ENCODE peak calls at places on chromosomes 2 and 18, in ten cellular contexts. One of them, this sample, is unnamed.

GRCh38 chr2:154698238-154698788 is at the start of gene KCNJ3:
- DNase-seq in heart left ventricle: no peak
- DNase-seq in CD8-positive, alpha-beta memory T cell: no peak
- DNase-seq in spleen: no peak
- DNase-seq in right cardiac atrium: peak
- DNase-seq in small intestine: peak
- DNase-seq in mammary epithelial cell: no peak
- DNase-seq in lung: no peak
- DNase-seq in endodermal cell: peak
- DNase-seq in fibroblast of lung: no peak
- DNase-seq in this sample: peak

GRCh38 chr18:36828630-36829361 is at the start of the genes KIAA1328 and TPGS2:
- DNase-seq in heart left ventricle: peak
- DNase-seq in CD8-positive, alpha-beta memory T cell: peak
- DNase-seq in spleen: peak
- DNase-seq in right cardiac atrium: peak
- DNase-seq in small intestine: peak
- DNase-seq in mammary epithelial cell: peak
- DNase-seq in lung: peak
- DNase-seq in endodermal cell: peak
- DNase-seq in fibroblast of lung: peak
- DNase-seq in this sample: peak

GRCh38 chr2:106982350-106982749 is 96.4 kb upstream of the ST6GAL2 start:
- DNase-seq in heart left ventricle: no peak
- DNase-seq in CD8-positive, alpha-beta memory T cell: no peak
- DNase-seq in spleen: no peak
- DNase-seq in right cardiac atrium: no peak
- DNase-seq in small intestine: no peak
- DNase-seq in mammary epithelial cell: no peak
- DNase-seq in lung: no peak
- DNase-seq in endodermal cell: no peak
- DNase-seq in fibroblast of lung: peak
- DNase-seq in this sample: no peak

GRCh38 chr2:45008296-45009129 is 739 bp downstream of the SIX2 start:
- DNase-seq in heart left ventricle: no peak
- DNase-seq in CD8-positive, alpha-beta memory T cell: no peak
- DNase-seq in spleen: no peak
- DNase-seq in right cardiac atrium: peak
- DNase-seq in small intestine: no peak
- DNase-seq in mammary epithelial cell: no peak
- DNase-seq in lung: no peak
- DNase-seq in endodermal cell: peak
- DNase-seq in fibroblast of lung: no peak
- DNase-seq in this sample: peak

GRCh38 chr2:81692566-81692965 is 1388.0 kb upstream of the LRRTM1 start:
- DNase-seq in heart left ventricle: no peak
- DNase-seq in CD8-positive, alpha-beta memory T cell: no peak
- DNase-seq in spleen: no peak
- DNase-seq in right cardiac atrium: no peak
- DNase-seq in small intestine: no peak
- DNase-seq in mammary epithelial cell: no peak
- DNase-seq in lung: no peak
- DNase-seq in endodermal cell: no peak
- DNase-seq in fibroblast of lung: no peak
- DNase-seq in this sample: no peak

GRCh38 chr2:113716291-113716690 is 40.2 kb downstream of the SLC35F5 start:
- DNase-seq in heart left ventricle: no peak
- DNase-seq in CD8-positive, alpha-beta memory T cell: no peak
- DNase-seq in spleen: no peak
- DNase-seq in right cardiac atrium: no peak
- DNase-seq in small intestine: no peak
- DNase-seq in mammary epithelial cell: no peak
- DNase-seq in lung: no peak
- DNase-seq in endodermal cell: no peak
- DNase-seq in fibroblast of lung: peak
- DNase-seq in this sample: no peak

GRCh38 chr2:113157108-113157896 is 16.5 kb upstream of the PSD4 start:
- DNase-seq in heart left ventricle: no peak
- DNase-seq in CD8-positive, alpha-beta memory T cell: peak
- DNase-seq in spleen: peak
- DNase-seq in right cardiac atrium: peak
- DNase-seq in small intestine: peak
- DNase-seq in mammary epithelial cell: peak
- DNase-seq in lung: peak
- DNase-seq in endodermal cell: peak
- DNase-seq in fibroblast of lung: peak
- DNase-seq in this sample: peak

GRCh38 chr2:226656367-226656766 is 143.3 kb downstream of the IRS1 start:
- DNase-seq in heart left ventricle: no peak
- DNase-seq in CD8-positive, alpha-beta memory T cell: no peak
- DNase-seq in spleen: no peak
- DNase-seq in right cardiac atrium: no peak
- DNase-seq in small intestine: peak
- DNase-seq in mammary epithelial cell: no peak
- DNase-seq in lung: no peak
- DNase-seq in endodermal cell: no peak
- DNase-seq in fibroblast of lung: peak
- DNase-seq in this sample: no peak

GRCh38 chr18:9454061-9454703 is 21.1 kb upstream of the RALBP1 start:
- DNase-seq in heart left ventricle: no peak
- DNase-seq in CD8-positive, alpha-beta memory T cell: no peak
- DNase-seq in spleen: no peak
- DNase-seq in right cardiac atrium: no peak
- DNase-seq in small intestine: no peak
- DNase-seq in mammary epithelial cell: peak
- DNase-seq in lung: no peak
- DNase-seq in endodermal cell: no peak
- DNase-seq in fibroblast of lung: no peak
- DNase-seq in this sample: no peak

DNA sequence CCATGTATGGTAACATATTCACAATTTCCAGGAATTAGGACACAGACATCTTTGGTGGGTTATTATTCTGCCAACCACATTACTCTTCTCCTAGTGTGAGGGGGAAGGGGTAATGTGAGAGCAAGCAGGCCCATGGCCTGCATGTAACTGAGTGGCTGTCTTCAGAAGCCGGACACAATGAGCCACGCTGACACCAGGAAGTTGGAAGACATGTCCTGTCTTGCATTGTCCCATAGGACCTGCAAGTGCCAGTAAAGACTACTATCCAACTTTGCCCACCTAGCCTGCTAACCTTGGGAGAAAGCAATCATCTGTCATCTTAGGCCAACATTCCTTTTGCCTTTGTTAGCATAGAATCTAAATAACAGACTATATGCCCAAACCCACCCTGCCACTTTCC is 86.2 kb upstream of the SH3BP4 start:
- DNase-seq in heart left ventricle: no peak
- DNase-seq in CD8-positive, alpha-beta memory T cell: no peak
- DNase-seq in spleen: no peak
- DNase-seq in right cardiac atrium: no peak
- DNase-seq in small intestine: no peak
- DNase-seq in mammary epithelial cell: no peak
- DNase-seq in lung: no peak
- DNase-seq in endodermal cell: peak
- DNase-seq in fibroblast of lung: no peak
- DNase-seq in this sample: no peak
- H3K27ac ChIP-seq in heart left ventricle: no peak
- H3K27ac ChIP-seq in CD8-positive, alpha-beta memory T cell: no peak
- H3K27ac ChIP-seq in spleen: no peak
- H3K27ac ChIP-seq in right cardiac atrium: no peak
- H3K27ac ChIP-seq in small intestine: no peak
- H3K27ac ChIP-seq in mammary epithelial cell: no peak
- H3K27ac ChIP-seq in lung: no peak
- H3K27ac ChIP-seq in endodermal cell: no peak
- H3K27ac ChIP-seq in fibroblast of lung: no peak
- H3K27ac ChIP-seq in this sample: no peak

GRCh38 chr2:176636376-176636775 is 367.1 kb downstream of the MTX2 start:
- DNase-seq in heart left ventricle: no peak
- DNase-seq in CD8-positive, alpha-beta memory T cell: no peak
- DNase-seq in spleen: no peak
- DNase-seq in right cardiac atrium: no peak
- DNase-seq in small intestine: no peak
- DNase-seq in mammary epithelial cell: no peak
- DNase-seq in lung: no peak
- DNase-seq in endodermal cell: no peak
- DNase-seq in fibroblast of lung: no peak
- DNase-seq in this sample: no peak

GRCh38 chr2:176638167-176639015 is 369.1 kb downstream of the MTX2 start:
- DNase-seq in heart left ventricle: peak
- DNase-seq in CD8-positive, alpha-beta memory T cell: peak
- DNase-seq in spleen: peak
- DNase-seq in right cardiac atrium: peak
- DNase-seq in small intestine: peak
- DNase-seq in mammary epithelial cell: peak
- DNase-seq in lung: peak
- DNase-seq in endodermal cell: peak
- DNase-seq in fibroblast of lung: peak
- DNase-seq in this sample: peak

GRCh38 chr2:176639016-176639343 is 369.7 kb downstream of the MTX2 start:
- DNase-seq in heart left ventricle: no peak
- DNase-seq in CD8-positive, alpha-beta memory T cell: no peak
- DNase-seq in spleen: no peak
- DNase-seq in right cardiac atrium: peak
- DNase-seq in small intestine: no peak
- DNase-seq in mammary epithelial cell: no peak
- DNase-seq in lung: no peak
- DNase-seq in endodermal cell: no peak
- DNase-seq in fibroblast of lung: no peak
- DNase-seq in this sample: no peak

GRCh38 chr2:176637497-176638166 is 368.4 kb downstream of the MTX2 start:
- DNase-seq in heart left ventricle: peak
- DNase-seq in CD8-positive, alpha-beta memory T cell: no peak
- DNase-seq in spleen: peak
- DNase-seq in right cardiac atrium: peak
- DNase-seq in small intestine: no peak
- DNase-seq in mammary epithelial cell: peak
- DNase-seq in lung: peak
- DNase-seq in endodermal cell: peak
- DNase-seq in fibroblast of lung: peak
- DNase-seq in this sample: peak

DNA sequence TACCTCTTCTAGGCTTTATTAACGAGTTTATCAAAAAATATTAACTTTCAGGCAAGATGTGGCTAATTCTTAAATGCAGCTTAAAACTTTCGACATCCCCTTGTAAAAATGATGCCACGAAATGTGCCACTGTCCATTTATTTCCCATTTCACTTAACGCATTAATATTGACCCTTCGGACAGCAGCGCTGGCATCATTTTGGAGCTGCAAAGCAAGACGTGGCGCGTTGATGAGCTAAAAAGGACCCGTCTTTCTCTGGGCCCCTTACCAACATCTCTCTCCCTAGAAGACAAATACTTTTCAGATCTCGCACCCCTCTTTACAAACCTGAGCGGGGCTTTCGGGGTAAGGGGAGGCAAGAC is 367.9 kb downstream of the MTX2 start:
- DNase-seq in heart left ventricle: no peak
- DNase-seq in CD8-positive, alpha-beta memory T cell: no peak
- DNase-seq in spleen: no peak
- DNase-seq in right cardiac atrium: no peak
- DNase-seq in small intestine: no peak
- DNase-seq in mammary epithelial cell: no peak
- DNase-seq in lung: no peak
- DNase-seq in endodermal cell: no peak
- DNase-seq in fibroblast of lung: no peak
- DNase-seq in this sample: no peak
- H3K4me3 ChIP-seq in heart left ventricle: peak
- H3K4me3 ChIP-seq in CD8-positive, alpha-beta memory T cell: no peak
- H3K4me3 ChIP-seq in spleen: peak
- H3K4me3 ChIP-seq in right cardiac atrium: peak
- H3K4me3 ChIP-seq in small intestine: peak
- H3K4me3 ChIP-seq in mammary epithelial cell: peak
- H3K4me3 ChIP-seq in lung: no peak
- H3K4me3 ChIP-seq in endodermal cell: peak
- H3K4me3 ChIP-seq in fibroblast of lung: peak
- H3K4me3 ChIP-seq in this sample: peak

GRCh38 chr18:29185801-29186200 is 1008.9 kb upstream of the CDH2 start:
- DNase-seq in heart left ventricle: no peak
- DNase-seq in CD8-positive, alpha-beta memory T cell: no peak
- DNase-seq in spleen: no peak
- DNase-seq in right cardiac atrium: no peak
- DNase-seq in small intestine: no peak
- DNase-seq in mammary epithelial cell: no peak
- DNase-seq in lung: no peak
- DNase-seq in endodermal cell: no peak
- DNase-seq in fibroblast of lung: no peak
- DNase-seq in this sample: no peak

GRCh38 chr18:29184654-29185053 is 1007.7 kb upstream of the CDH2 start:
- DNase-seq in heart left ventricle: no peak
- DNase-seq in CD8-positive, alpha-beta memory T cell: no peak
- DNase-seq in spleen: no peak
- DNase-seq in right cardiac atrium: no peak
- DNase-seq in small intestine: no peak
- DNase-seq in mammary epithelial cell: peak
- DNase-seq in lung: no peak
- DNase-seq in endodermal cell: no peak
- DNase-seq in fibroblast of lung: peak
- DNase-seq in this sample: no peak

GRCh38 chr18:29176681-29177080 is 999.8 kb upstream of the CDH2 start:
- DNase-seq in heart left ventricle: no peak
- DNase-seq in CD8-positive, alpha-beta memory T cell: no peak
- DNase-seq in spleen: no peak
- DNase-seq in right cardiac atrium: no peak
- DNase-seq in small intestine: no peak
- DNase-seq in mammary epithelial cell: no peak
- DNase-seq in lung: no peak
- DNase-seq in endodermal cell: no peak
- DNase-seq in fibroblast of lung: peak
- DNase-seq in this sample: no peak

GRCh38 chr18:29181151-29181901 is 1004.4 kb upstream of the CDH2 start:
- DNase-seq in heart left ventricle: no peak
- DNase-seq in CD8-positive, alpha-beta memory T cell: no peak
- DNase-seq in spleen: no peak
- DNase-seq in right cardiac atrium: no peak
- DNase-seq in small intestine: peak
- DNase-seq in mammary epithelial cell: peak
- DNase-seq in lung: no peak
- DNase-seq in endodermal cell: no peak
- DNase-seq in fibroblast of lung: peak
- DNase-seq in this sample: no peak
- H3K27ac ChIP-seq in heart left ventricle: peak
- H3K27ac ChIP-seq in CD8-positive, alpha-beta memory T cell: no peak
- H3K27ac ChIP-seq in spleen: no peak
- H3K27ac ChIP-seq in right cardiac atrium: peak
- H3K27ac ChIP-seq in small intestine: peak
- H3K27ac ChIP-seq in mammary epithelial cell: no peak
- H3K27ac ChIP-seq in lung: peak
- H3K27ac ChIP-seq in endodermal cell: no peak
- H3K27ac ChIP-seq in fibroblast of lung: peak
- H3K27ac ChIP-seq in this sample: no peak

DNA sequence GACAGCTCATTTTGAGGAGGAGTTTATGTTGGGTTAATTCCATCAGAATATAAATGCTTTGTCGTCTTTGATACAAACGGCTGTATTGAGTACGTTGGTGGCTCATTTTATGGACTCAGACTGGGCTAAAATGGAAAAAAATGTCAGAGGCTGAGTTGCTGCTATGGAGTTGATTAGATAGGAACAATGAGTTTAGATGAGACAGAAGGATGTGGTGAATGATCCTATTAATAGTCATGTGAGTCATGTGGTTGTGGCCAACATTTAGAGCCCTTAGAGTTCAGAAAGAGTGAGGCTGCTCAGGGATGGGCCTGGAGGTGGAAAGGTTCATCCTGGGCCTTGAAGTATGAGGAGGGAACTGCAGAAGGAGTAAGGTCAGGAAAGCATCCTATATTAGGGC is 434.2 kb downstream of the MEIS1 start:
- DNase-seq in heart left ventricle: no peak
- DNase-seq in CD8-positive, alpha-beta memory T cell: no peak
- DNase-seq in spleen: no peak
- DNase-seq in right cardiac atrium: no peak
- DNase-seq in small intestine: no peak
- DNase-seq in mammary epithelial cell: peak
- DNase-seq in lung: no peak
- DNase-seq in endodermal cell: no peak
- DNase-seq in fibroblast of lung: peak
- DNase-seq in this sample: no peak
- H3K4me3 ChIP-seq in heart left ventricle: no peak
- H3K4me3 ChIP-seq in CD8-positive, alpha-beta memory T cell: no peak
- H3K4me3 ChIP-seq in spleen: no peak
- H3K4me3 ChIP-seq in right cardiac atrium: no peak
- H3K4me3 ChIP-seq in small intestine: no peak
- H3K4me3 ChIP-seq in mammary epithelial cell: no peak
- H3K4me3 ChIP-seq in lung: no peak
- H3K4me3 ChIP-seq in endodermal cell: no peak
- H3K4me3 ChIP-seq in fibroblast of lung: no peak
- H3K4me3 ChIP-seq in this sample: no peak

This sample was measured in GM23338.